ENCODE peak calls at places on chromosome 13, in ten cellular contexts. R, T, P, S, U, V, F, J, M and K are unnamed samples.

GRCh38 chr13:82800391-82800790 is 1081.9 kb downstream of the SLITRK1 start:
- DNase-seq in F (no peak), S (no peak), T (peak; percentile 13), P (no peak), M (no peak), V (no peak), R (no peak), J (no peak), U (no peak), K (no peak)

GRCh38 chr13:46712524-46712923 is 84.4 kb downstream of the ESD start:
- DNase-seq in U (no peak), V (no peak), M (no peak), F (no peak), S (no peak), R (no peak), J (no peak), P (no peak), T (no peak), K (no peak)

GRCh38 chr13:113672002-113672651 is 5.1 kb downstream of the GRK1 start:
- DNase-seq in M (no peak), J (peak; percentile 16), F (no peak), S (no peak), P (no peak), T (no peak), R (no peak), U (no peak), V (no peak), K (no peak)

GRCh38 chr13:106691861-106692260 is 123.9 kb upstream of the ARGLU1 start:
- DNase-seq in R (no peak), T (no peak), S (no peak), P (no peak), J (no peak), V (no peak), M (no peak), U (no peak), F (no peak), K (no peak)

GRCh38 chr13:112177459-112177858 is 110.5 kb downstream of the SOX1 start:
- DNase-seq in T (no peak), F (no peak), U (no peak), V (no peak), M (no peak), J (no peak), P (no peak), R (no peak), S (no peak), K (no peak)

GRCh38 chr13:43874512-43875092 is 4.9 kb downstream of the CCDC122 start:
- DNase-seq in M (no peak), U (no peak), J (no peak), P (peak; percentile 68), T (peak; percentile 39), F (no peak), V (no peak), R (no peak), S (peak; percentile 57), K (no peak)

GRCh38 chr13:56189978-56190377 is 950.7 kb upstream of the PRR20A start:
- DNase-seq in R (no peak), J (no peak), M (no peak), F (no peak), V (no peak), T (no peak), U (no peak), S (no peak), P (no peak), K (no peak)

GRCh38 chr13:82933986-82934385 is 948.3 kb downstream of the SLITRK1 start:
- DNase-seq in P (no peak), U (no peak), V (no peak), M (no peak), T (no peak), F (no peak), R (no peak), S (no peak), J (no peak), K (no peak)

DNA sequence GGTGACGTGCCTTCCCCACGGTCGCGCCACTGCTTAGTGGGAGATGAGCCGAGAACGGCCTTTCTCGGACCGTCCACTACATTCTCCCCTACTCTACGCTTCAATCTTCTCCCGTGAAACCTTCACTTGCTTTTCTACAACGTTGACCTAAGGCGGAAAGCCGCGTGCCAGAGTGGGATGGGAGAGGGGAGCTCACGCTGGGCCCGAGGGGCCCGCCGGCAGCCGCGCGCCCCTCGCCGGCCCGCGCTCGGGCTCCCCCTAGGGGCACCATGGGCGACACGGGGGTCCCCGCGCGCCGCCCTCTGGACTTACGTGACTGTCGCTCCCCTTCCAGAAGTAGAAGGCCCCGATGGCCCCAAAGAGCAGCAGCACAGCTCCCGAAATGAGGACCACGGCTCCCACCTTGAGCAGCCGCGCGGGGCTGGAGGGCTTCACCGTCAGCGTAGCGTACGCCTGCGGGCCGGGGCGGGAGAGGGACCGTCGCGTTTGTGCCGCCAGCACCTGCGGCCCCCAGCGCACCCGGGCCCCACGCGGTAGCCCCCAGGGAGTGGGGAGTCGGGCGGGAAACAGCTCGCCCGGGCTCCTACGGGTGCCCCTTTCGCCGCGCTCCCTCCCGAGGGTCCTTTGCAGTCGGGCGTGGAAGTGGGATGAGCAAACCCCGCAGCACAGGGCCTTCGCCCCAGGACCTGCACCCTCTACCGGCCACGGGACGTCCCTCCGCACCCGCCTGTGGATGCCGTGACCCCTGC is 727 bp downstream of the CNMD start:
- DNase-seq in U (no peak), J (peak; percentile 66), S (no peak), R (peak; percentile 57), P (no peak), T (no peak), V (peak; percentile 62), M (no peak), F (no peak), K (peak; percentile 42)
- TF ChIP-seq CTCF in U (no peak), J (peak; percentile 69), S (no peak), R (peak; percentile 73), P (no peak), T (peak; percentile 56), V (peak; percentile 85), M (no peak), F (no peak), K (peak; percentile 74)

GRCh38 chr13:102323012-102323411 is 78.8 kb downstream of the FGF14 start:
- DNase-seq in R (no peak), T (no peak), S (no peak), V (no peak), P (no peak), M (no peak), U (no peak), J (no peak), F (no peak), K (no peak)

GRCh38 chr13:102317593-102317992 is 84.3 kb downstream of the FGF14 start:
- DNase-seq in M (no peak), U (peak; percentile 28), J (no peak), F (no peak), P (peak; percentile 82), S (no peak), R (no peak), T (peak; percentile 5), V (no peak), K (no peak)

GRCh38 chr13:102322211-102322610 is 79.6 kb downstream of the FGF14 start:
- DNase-seq in M (no peak), V (no peak), S (no peak), T (no peak), R (no peak), U (no peak), F (no peak), J (no peak), P (no peak), K (no peak)

GRCh38 chr13:102316732-102317131 is 85.1 kb downstream of the FGF14 start:
- DNase-seq in J (no peak), T (no peak), S (no peak), P (no peak), V (no peak), U (no peak), M (no peak), R (no peak), F (no peak), K (no peak)

DNA sequence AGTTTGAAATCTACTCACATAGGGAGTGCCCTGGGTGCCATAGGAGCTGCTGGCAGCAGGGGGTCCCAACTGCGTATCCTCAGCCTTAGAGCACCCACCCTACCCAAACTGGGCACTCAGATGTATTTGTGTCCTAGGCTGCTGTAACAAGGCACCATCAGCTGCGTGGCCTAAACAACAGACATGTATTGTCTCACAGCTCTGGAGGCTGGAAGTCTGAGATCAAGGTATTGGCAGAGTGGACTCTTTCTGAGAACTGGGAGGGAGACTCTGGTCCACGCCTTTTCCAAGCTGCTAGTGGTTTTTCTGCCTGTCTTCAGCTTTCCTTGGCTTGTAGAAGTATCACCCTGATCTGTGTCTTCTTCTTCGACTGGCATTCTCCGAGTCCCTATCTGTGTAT is 83.6 kb downstream of the FGF14 start:
- DNase-seq in U (no peak), R (no peak), P (no peak), F (no peak), T (no peak), S (no peak), V (no peak), J (no peak), M (no peak), K (no peak)
- TF ChIP-seq CTCF in U (no peak), R (no peak), P (no peak), F (no peak), T (no peak), S (no peak), V (no peak), J (no peak), M (no peak), K (no peak)

DNA sequence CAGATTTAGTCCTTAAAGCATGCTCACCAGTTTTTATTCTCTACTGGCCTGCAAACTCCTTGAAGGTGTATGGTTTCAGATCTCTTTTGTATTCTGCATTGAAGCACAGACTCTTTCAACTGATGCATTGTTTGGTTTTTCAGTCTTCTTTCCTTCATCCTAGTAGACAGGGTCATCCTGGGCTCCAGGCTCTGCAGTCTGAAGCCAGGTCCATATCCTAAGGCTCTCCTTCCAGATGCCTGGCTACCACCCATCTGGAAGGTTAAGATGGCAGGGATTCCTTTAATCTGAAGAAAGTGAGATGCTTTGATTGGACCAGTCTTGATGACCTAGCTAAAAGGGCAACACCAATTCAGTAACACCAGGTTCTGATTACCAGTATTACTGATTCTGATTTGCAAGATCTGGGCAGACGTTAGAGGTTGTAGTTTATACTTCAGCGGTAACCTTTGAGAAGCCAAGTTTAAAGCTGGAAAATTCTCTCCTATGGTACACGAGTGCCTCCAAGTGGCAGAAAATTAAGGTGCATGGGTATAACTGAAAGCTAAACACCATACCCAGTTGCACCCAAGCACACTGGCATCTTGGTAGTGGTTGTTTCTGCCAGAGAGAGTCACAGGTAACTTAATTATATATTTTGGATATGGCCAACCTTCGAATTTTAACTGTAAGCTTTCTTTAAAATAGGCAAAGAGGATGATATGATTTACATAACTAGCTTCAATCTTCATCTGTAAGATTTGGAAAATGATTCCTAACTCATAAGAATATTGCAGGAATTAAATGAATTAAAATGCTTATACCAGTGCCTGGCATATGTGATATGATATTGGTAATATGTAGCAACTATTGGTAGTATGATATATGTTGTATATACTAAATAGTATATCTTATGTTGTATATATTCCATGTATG is 1651.9 kb upstream of the MIR17HG start:
- DNase-seq in F (peak; percentile 22), V (peak; percentile 46), P (peak; percentile 11), R (peak; percentile 67), U (no peak), S (peak; percentile 39), J (peak; percentile 62), M (no peak), T (peak; percentile 61), K (peak; percentile 10)
- TF ChIP-seq CTCF in F (peak; percentile 73), V (peak; percentile 94), P (peak; percentile 43), R (peak; percentile 91), U (peak; percentile 17), S (peak; percentile 96), J (peak; percentile 80), M (peak; percentile 89), T (peak; percentile 79), K (no peak)

GRCh38 chr13:68808456-68808855 is 1299.2 kb upstream of the ATXN8OS start:
- DNase-seq in V (no peak), P (no peak), F (no peak), U (no peak), R (no peak), S (no peak), M (no peak), J (no peak), T (peak; percentile 74), K (no peak)

GRCh38 chr13:68813397-68813796 is 1294.2 kb upstream of the ATXN8OS start:
- DNase-seq in P (no peak), V (no peak), U (no peak), J (no peak), T (no peak), R (no peak), M (no peak), S (no peak), F (no peak), K (no peak)

GRCh38 chr13:68806125-68806524 is 1301.5 kb upstream of the ATXN8OS start:
- DNase-seq in R (no peak), V (no peak), P (no peak), M (no peak), U (no peak), S (no peak), F (no peak), J (no peak), T (no peak), K (no peak)

DNA sequence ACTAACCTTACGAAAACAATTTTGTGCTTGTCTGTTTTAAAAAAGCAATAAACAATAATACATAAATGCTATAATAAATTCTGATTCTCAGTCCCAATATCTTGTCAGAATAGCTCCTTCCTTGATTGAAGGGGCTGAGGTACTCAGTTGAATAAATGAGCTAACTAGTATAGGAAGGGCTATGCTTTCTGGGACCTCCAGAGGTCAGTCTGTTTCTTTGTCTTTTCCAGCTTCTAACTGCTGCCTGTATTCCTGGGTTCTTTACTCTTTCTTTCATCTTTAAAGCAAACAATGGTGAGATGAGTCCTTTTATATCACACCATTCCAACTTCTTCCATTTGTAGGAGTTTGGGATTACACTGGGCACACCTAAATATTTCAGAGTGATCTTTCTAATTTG is 1297.0 kb upstream of the ATXN8OS start:
- DNase-seq in F (no peak), P (no peak), R (no peak), T (no peak), U (no peak), S (no peak), V (no peak), M (no peak), J (no peak), K (no peak)
- TF ChIP-seq CTCF in F (peak; percentile 38), P (no peak), R (peak; percentile 34), T (peak; percentile 12), U (no peak), S (peak; percentile 23), V (peak; percentile 68), M (peak; percentile 37), J (no peak), K (no peak)